ENCODE peak calls at places on chromosome 12, in six cellular contexts. One of them, this sample, is unnamed.

GRCh38 chr12:58925111-58925732 is 4.9 kb upstream of the LRIG3 start:
- DNase-seq in neuronal stem cell: no peak
- DNase-seq in AG08396: no peak
- DNase-seq in hepatocyte: peak
- DNase-seq in GM03348: no peak
- DNase-seq in SW480: no peak
- DNase-seq in this sample: peak

GRCh38 chr12:92356405-92356804 is 210.8 kb upstream of the BTG1 start:
- DNase-seq in neuronal stem cell: no peak
- DNase-seq in AG08396: no peak
- DNase-seq in hepatocyte: no peak
- DNase-seq in GM03348: peak
- DNase-seq in SW480: no peak
- DNase-seq in this sample: no peak

GRCh38 chr12:40137252-40137651 is 31.4 kb upstream of the SLC2A13 start:
- DNase-seq in neuronal stem cell: no peak
- DNase-seq in AG08396: no peak
- DNase-seq in hepatocyte: no peak
- DNase-seq in GM03348: no peak
- DNase-seq in SW480: no peak
- DNase-seq in this sample: no peak

GRCh38 chr12:124562018-124562795 is 5.2 kb downstream of the NCOR2 start:
- DNase-seq in neuronal stem cell: no peak
- DNase-seq in AG08396: no peak
- DNase-seq in hepatocyte: no peak
- DNase-seq in GM03348: no peak
- DNase-seq in SW480: no peak
- DNase-seq in this sample: no peak

GRCh38 chr12:26857465-26858176 is 24.6 kb upstream of the ITPR2 start:
- DNase-seq in neuronal stem cell: no peak
- DNase-seq in AG08396: no peak
- DNase-seq in hepatocyte: no peak
- DNase-seq in GM03348: no peak
- DNase-seq in SW480: no peak
- DNase-seq in this sample: no peak

GRCh38 chr12:94649349-94650142 is 811 bp downstream of the TMCC3 start:
- DNase-seq in neuronal stem cell: peak
- DNase-seq in AG08396: peak
- DNase-seq in hepatocyte: peak
- DNase-seq in GM03348: peak
- DNase-seq in SW480: peak
- DNase-seq in this sample: peak

GRCh38 chr12:54017027-54017788 is 8.4 kb downstream of the HOXC8 start:
- DNase-seq in neuronal stem cell: no peak
- DNase-seq in AG08396: no peak
- DNase-seq in hepatocyte: no peak
- DNase-seq in GM03348: no peak
- DNase-seq in SW480: peak
- DNase-seq in this sample: no peak

GRCh38 chr12:132196038-132196872 is 52.0 kb downstream of the NOC4L start:
- DNase-seq in neuronal stem cell: no peak
- DNase-seq in AG08396: no peak
- DNase-seq in hepatocyte: no peak
- DNase-seq in GM03348: no peak
- DNase-seq in SW480: peak
- DNase-seq in this sample: no peak

GRCh38 chr12:117494833-117495714 is 133.6 kb upstream of the NOS1 start:
- DNase-seq in neuronal stem cell: no peak
- DNase-seq in AG08396: no peak
- DNase-seq in hepatocyte: peak
- DNase-seq in GM03348: no peak
- DNase-seq in SW480: no peak
- DNase-seq in this sample: no peak

GRCh38 chr12:879641-880040 is 69.9 kb downstream of the RAD52 start:
- DNase-seq in neuronal stem cell: no peak
- DNase-seq in AG08396: peak
- DNase-seq in hepatocyte: no peak
- DNase-seq in GM03348: peak
- DNase-seq in SW480: no peak
- DNase-seq in this sample: no peak

GRCh38 chr12:109518820-109519665 is 41.6 kb downstream of the UBE3B start:
- DNase-seq in neuronal stem cell: peak
- DNase-seq in AG08396: peak
- DNase-seq in hepatocyte: peak
- DNase-seq in GM03348: peak
- DNase-seq in SW480: peak
- DNase-seq in this sample: peak